ENCODE peak calls at places on chromosome 22, in four cellular contexts. W is A549, H is lung, Z is left ventricle myocardium inferior. G is an unnamed sample. For H3K9me3 and H3K4me1, the result is how much of the 10 kb centered on the place peaks cover.

GRCh38 chr22:26712158-26712557 is 54.8 kb downstream of the MIAT start:
- DNase-seq in W (no peak), H (no peak), Z (no peak), G (no peak)

GRCh38 chr22:37741312-37741795 is 44.5 kb downstream of the TRIOBP start:
- DNase-seq in W (peak), H (peak), Z (peak), G (peak)

GRCh38 chr22:32204211-32204855 is 540 bp downstream of the RFPL2 start:
- DNase-seq in W (peak), H (no peak), Z (no peak), G (peak)

GRCh38 chr22:21032037-21032842 is at the start of gene SLC7A4:
- DNase-seq in W (no peak), H (no peak), Z (no peak), G (no peak)

GRCh38 chr22:46050916-46051614 is 74.1 kb upstream of the WNT7B start:
- DNase-seq in W (no peak), H (no peak), Z (peak), G (no peak)

GRCh38 chr22:19039796-19040580 is 82.2 kb downstream of the DGCR2 start:
- DNase-seq in W (no peak), H (no peak), Z (no peak), G (no peak)

GRCh38 chr22:28773461-28773867 is 969 bp downstream of the CCDC117 start:
- DNase-seq in W (peak), H (no peak), Z (no peak), G (no peak)

GRCh38 chr22:38350444-38351359 is 33.5 kb upstream of the CSNK1E start:
- DNase-seq in W (no peak), H (no peak), Z (no peak), G (peak)

GRCh38 chr22:44442856-44443595 is 55.0 kb downstream of the RTL6 start:
- DNase-seq in W (no peak), H (no peak), Z (no peak), G (no peak)

GRCh38 chr22:27317156-27317555 is 484.4 kb downstream of the MN1 start:
- DNase-seq in W (no peak), H (no peak), Z (no peak), G (no peak)

GRCh38 chr22:46366801-46367706 is 31.5 kb downstream of the TRMU start:
- DNase-seq in W (no peak), H (no peak), Z (no peak), G (no peak)

DNA sequence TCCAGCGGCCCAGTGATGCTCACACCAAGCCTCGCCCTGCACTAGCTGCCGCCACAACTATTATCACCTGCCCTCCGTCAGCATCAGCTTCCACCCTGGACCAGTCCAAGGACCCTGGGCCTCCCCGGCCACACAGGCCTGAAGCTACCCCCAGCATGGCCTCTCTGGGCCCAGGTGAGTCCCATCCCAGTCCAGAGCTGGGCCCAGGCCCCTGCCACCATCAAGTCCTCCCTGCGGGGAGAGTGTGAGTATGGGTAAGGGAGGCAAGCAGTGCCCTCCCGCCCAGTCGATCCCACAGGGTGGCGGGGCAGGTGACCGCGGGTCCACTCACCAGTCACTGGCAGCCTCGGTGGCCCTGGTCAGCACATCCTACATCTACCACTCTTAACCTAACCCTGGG is 9.5 kb upstream of the SUSD2 start:
- DNase-seq in W (no peak), H (no peak), Z (no peak), G (no peak)
- H3K9me3 ChIP-seq in W (under half), H (under half), Z (under half), G (under half)

DNA sequence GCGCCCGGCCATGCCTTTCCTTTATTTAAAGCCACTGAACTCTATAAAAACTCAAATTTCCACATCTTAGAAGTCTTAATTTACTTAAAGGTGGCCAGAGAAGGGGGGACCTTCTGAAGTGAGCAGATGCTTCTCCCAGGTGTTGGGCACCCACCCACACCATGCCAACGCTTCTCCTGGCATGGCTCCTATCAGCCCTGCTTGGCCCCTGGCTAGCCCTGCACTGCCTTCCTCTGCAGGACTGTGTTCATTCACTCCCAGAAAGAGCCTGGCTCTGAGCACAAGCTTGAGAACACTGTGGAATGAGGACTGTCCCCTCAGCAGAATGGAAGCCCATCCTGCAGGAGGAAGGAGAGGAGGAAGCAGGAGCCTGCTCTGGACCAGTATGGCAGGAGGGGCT is 34.6 kb upstream of the ARFGAP3 start:
- DNase-seq in W (no peak), H (no peak), Z (no peak), G (no peak)
- H3K4me1 ChIP-seq in W (under half), H (under half), Z (half or more), G (half or more)

DNA sequence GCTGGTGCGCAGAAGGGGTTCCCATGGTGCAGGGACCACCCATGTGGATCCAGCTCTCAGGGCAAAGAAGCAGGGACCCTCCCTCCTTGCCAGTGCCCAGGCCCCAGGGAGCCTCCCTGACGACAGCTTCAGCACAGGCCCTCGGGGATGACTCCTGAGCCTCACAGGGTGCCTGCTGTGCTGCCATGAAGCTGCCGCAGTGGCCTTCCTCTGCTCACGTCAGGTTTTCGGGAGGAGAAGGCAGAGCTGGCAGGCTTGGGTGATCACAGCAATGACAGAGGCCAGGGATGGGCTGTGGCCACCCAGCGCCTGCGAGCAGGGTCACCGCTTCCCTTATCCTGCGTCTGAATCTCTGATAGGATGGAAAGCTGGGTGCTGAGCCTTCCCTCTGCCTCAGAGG is 276.2 kb downstream of the BRD1 start:
- DNase-seq in W (no peak), H (no peak), Z (no peak), G (no peak)
- H3K9me3 ChIP-seq in W (under half), H (under half), Z (under half), G (under half)

GRCh38 chr22:50581031-50581949 is 1.4 kb downstream of the CHKB start:
- DNase-seq in W (no peak), H (no peak), Z (no peak), G (no peak)
- H3K4me1 ChIP-seq in W (under half), H (under half), Z (half or more), G (under half)

DNA sequence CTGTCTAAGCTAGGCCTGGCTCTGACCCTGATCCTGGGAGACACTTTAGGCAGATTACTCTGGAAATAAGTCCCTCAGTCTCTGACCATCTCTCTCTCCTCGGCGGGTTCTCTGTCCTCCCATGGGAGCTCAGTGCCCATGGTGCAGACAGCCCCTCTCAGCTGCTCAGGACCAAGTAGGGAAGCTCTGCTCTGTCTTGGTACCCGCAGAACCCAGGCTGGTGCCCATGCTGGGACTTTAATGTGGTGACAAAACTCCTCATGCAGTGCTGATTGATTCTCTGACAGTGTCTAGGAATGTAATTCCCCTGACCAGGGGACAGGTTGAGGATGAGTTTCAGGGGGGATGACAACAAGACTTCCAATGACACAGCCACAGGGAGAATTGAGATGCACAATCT is 30.3 kb upstream of the GGTLC2 start:
- DNase-seq in W (no peak), H (no peak), Z (no peak), G (no peak)
- H3K9me3 ChIP-seq in W (under half), H (under half), Z (under half), G (under half)

GRCh38 chr22:39519681-39520053 is 695 bp upstream of the ATF4 start:
- DNase-seq in W (peak), H (peak), Z (peak), G (no peak)

GRCh38 chr22:39520874-39521857 is 804 bp downstream of the ATF4 start:
- DNase-seq in W (no peak), H (peak), Z (peak), G (peak)

GRCh38 chr22:39518124-39518786 is 2.1 kb upstream of the ATF4 start:
- DNase-seq in W (no peak), H (no peak), Z (no peak), G (no peak)

GRCh38 chr22:39518996-39519680 is 1.2 kb upstream of the ATF4 start:
- DNase-seq in W (peak), H (no peak), Z (no peak), G (no peak)

GRCh38 chr22:39520054-39520873 is at the start of gene ATF4:
- DNase-seq in W (peak), H (peak), Z (peak), G (peak)
- H3K4me1 ChIP-seq in W (under half), H (under half), Z (half or more), G (half or more)

GRCh38 chr22:48802576-48802975 is 1025.1 kb downstream of the BRD1 start:
- DNase-seq in W (no peak), H (no peak), Z (no peak), G (no peak)
- H3K9me3 ChIP-seq in W (under half), H (under half), Z (under half), G (under half)

G was measured in esophagus muscularis mucosa.